ENCODE peak calls at places on chromosome 16, in seven cellular contexts. T is endothelial cell, S is choroid plexus epithelial cell, H is OCI-LY7, F is nephron progenitor cell, Q is GM13977, K is cardiac fibroblast. O is an unnamed sample.

GRCh38 chr16:89367538-89368059 is 122.8 kb downstream of the ANKRD11 start:
- DNase-seq in T (no peak), S (no peak), H (no peak), F (no peak), Q (no peak), K (no peak), O (no peak)

GRCh38 chr16:57470683-57471082 is 8.2 kb downstream of the POLR2C start:
- DNase-seq in T (no peak), S (peak; percentile 66), H (no peak), F (no peak), Q (no peak), K (peak; percentile 81), O (no peak)

GRCh38 chr16:81277681-81278080 is 37.1 kb upstream of the GAN start:
- DNase-seq in T (no peak), S (no peak), H (no peak), F (no peak), Q (no peak), K (no peak), O (no peak)

GRCh38 chr16:27374231-27374793 is 27.7 kb upstream of the IL21R start:
- DNase-seq in T (no peak), S (no peak), H (peak; percentile 58), F (no peak), Q (peak; percentile 47), K (no peak), O (no peak)

GRCh38 chr16:17026600-17027242 is 444.0 kb downstream of the XYLT1 start:
- DNase-seq in T (no peak), S (no peak), H (no peak), F (no peak), Q (peak; percentile 42), K (no peak), O (no peak)

GRCh38 chr16:16915771-16916170 is 536.8 kb downstream of the NPIPA7 start:
- DNase-seq in T (no peak), S (no peak), H (no peak), F (no peak), Q (no peak), K (no peak), O (no peak)

GRCh38 chr16:30894540-30895368 is 877 bp upstream of the BCL7C start:
- DNase-seq in T (no peak), S (no peak), H (no peak), F (no peak), Q (peak; percentile 4), K (peak; percentile 29), O (no peak)

GRCh38 chr16:30119428-30119827 is 3.6 kb downstream of the MAPK3 start:
- DNase-seq in T (no peak), S (no peak), H (no peak), F (no peak), Q (no peak), K (peak; percentile 29), O (no peak)

GRCh38 chr16:22314661-22315626 is 17.7 kb downstream of the POLR3E start:
- DNase-seq in T (no peak), S (no peak), H (no peak), F (no peak), Q (no peak), K (no peak), O (no peak)

GRCh38 chr16:87076950-87077749 is 240.0 kb downstream of the C16orf95 start:
- DNase-seq in T (peak; percentile 79), S (peak; percentile 76), H (peak; percentile 91), F (peak; percentile 67), Q (no peak), K (peak; percentile 66), O (peak; percentile 51)

GRCh38 chr16:10205688-10206087 is 23.5 kb upstream of the GRIN2A start:
- DNase-seq in T (no peak), S (no peak), H (no peak), F (no peak), Q (peak; percentile 39), K (no peak), O (no peak)

GRCh38 chr16:89522287-89522686 is 14.1 kb downstream of the SPG7 start:
- DNase-seq in T (no peak), S (no peak), H (no peak), F (no peak), Q (no peak), K (no peak), O (no peak)

GRCh38 chr16:50864386-50864785 is 122.5 kb downstream of the CYLD start:
- DNase-seq in T (no peak), S (no peak), H (no peak), F (no peak), Q (no peak), K (no peak), O (no peak)

GRCh38 chr16:89324056-89325010 is 106.8 kb downstream of the ZNF778 start:
- DNase-seq in T (no peak), S (peak; percentile 82), H (no peak), F (no peak), Q (peak; percentile 86), K (peak; percentile 57), O (no peak)

GRCh38 chr16:14635394-14636145 is 2.8 kb downstream of the BFAR start:
- DNase-seq in T (no peak), S (no peak), H (no peak), F (no peak), Q (no peak), K (no peak), O (no peak)

GRCh38 chr16:71353736-71354135 is 4.8 kb upstream of the CALB2 start:
- DNase-seq in T (no peak), S (no peak), H (no peak), F (no peak), Q (no peak), K (no peak), O (no peak)

DNA sequence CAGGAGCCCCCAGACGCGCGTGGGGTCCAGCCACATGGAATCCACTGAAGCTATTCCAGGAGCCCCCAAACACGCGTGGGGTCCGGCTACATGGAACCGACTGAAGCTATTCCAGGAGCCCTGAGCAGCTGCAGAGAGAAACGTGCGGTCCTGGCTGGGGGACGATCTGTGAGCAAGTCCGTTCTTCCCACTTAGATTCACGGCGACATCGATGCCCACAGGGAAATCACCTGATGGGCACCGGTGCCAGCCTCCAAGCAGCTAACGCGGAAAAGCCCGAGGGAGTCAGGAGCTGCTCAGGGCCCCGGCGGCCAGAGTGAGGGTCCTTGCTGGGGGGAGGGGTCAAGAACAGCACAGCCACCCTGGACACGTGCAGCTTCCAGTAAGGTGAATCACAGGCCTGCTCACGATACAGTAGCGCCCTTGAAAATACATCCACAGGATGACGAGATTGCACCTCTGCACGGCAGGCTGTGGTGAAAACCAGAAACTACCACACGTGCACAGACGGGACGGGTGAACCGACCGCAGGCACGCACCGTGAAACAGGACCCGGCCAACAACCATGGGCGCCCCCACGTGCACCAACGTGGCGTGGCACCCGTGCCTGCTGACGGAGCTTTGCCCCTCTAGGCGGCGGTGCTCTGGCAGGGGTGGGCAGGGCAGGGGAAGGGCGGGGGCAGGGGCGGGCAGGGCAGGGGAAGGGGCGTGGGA is 77.7 kb upstream of the GNG13 start:
- DNase-seq in T (peak; percentile 47), S (no peak), H (peak; percentile 54), F (peak; percentile 57), Q (no peak), K (no peak), O (no peak)
- TF ChIP-seq CTCF in T (no peak), S (no peak), H (peak; percentile 58), F (peak; percentile 19), Q (no peak), K (no peak), O (no peak)

GRCh38 chr16:68972720-68973119 is 129.4 kb downstream of the TANGO6 start:
- DNase-seq in T (peak; percentile 48), S (peak; percentile 74), H (no peak), F (peak; percentile 37), Q (no peak), K (peak; percentile 79), O (peak; percentile 7)
- TF ChIP-seq CTCF in T (no peak), S (peak; percentile 76), H (no peak), F (no peak), Q (no peak), K (peak; percentile 75), O (peak; percentile 27)

DNA sequence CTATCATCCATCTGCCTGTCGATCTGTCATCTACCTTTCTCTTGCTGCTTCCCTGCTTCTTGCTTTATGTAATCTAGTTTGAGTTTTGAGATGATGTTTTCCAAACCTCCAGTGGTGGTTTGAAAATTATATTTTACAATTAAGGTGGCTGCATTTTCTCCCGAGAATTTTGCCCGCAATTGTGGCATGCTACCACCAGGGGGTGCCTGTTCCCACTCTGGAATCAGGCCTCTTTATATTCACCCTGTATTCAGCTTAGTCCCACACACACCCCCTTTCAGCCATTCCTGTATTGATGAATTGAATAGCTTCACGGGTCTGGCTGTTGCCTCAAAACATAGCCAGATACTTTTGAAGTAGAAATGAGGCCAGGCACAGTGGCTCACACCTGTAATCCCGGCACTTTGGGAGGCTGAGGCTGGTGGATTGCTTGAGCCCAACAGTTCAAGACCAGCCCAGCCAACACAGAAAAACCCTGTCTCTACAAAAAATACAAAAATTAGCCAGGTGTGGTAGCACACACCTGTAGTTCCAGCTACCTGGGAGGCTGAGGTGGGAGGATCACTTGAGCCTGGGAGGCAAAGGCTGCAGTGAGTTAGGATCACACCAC is 3.2 kb downstream of the PRSS22 start:
- DNase-seq in T (no peak), S (no peak), H (peak; percentile 14), F (no peak), Q (peak; percentile 41), K (no peak), O (peak; percentile 26)
- TF ChIP-seq CTCF in T (peak; percentile 94), S (peak; percentile 70), H (peak; percentile 87), F (peak; percentile 48), Q (peak; percentile 36), K (peak; percentile 60), O (peak; percentile 68)

GRCh38 chr16:21001262-21001661 is 100.7 kb downstream of the LYRM1 start:
- DNase-seq in T (peak; percentile 22), S (peak; percentile 33), H (peak; percentile 13), F (peak; percentile 21), Q (peak; percentile 31), K (peak; percentile 30), O (no peak)
- TF ChIP-seq CTCF in T (peak; percentile 50), S (peak; percentile 59), H (peak; percentile 74), F (no peak), Q (peak; percentile 56), K (peak; percentile 48), O (peak; percentile 47)

DNA sequence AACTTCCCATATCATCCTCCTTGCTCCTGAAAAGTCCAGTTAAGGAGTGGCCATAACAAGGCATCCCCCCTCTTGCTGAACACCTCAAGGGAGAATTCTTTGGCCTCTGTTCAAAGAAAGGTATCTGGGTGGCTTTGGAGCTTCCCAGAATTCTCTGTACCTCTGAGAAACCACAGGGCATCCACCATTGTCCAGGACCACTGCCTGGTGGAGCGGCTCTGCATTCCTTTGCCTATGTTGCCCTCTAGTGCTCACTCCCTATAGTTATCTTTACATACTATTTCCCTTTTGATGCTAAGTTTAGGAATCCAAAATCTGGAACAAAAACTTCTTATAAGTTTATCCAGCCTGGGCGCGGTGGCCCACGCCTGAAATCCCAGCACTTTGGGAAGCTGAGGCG is 30.3 kb downstream of the CHD9NB start:
- DNase-seq in T (peak; percentile 52), S (peak; percentile 68), H (peak; percentile 25), F (peak; percentile 60), Q (peak; percentile 46), K (peak; percentile 70), O (peak; percentile 47)
- TF ChIP-seq CTCF in T (peak; percentile 43), S (peak; percentile 79), H (peak; percentile 69), F (peak; percentile 68), Q (peak; percentile 53), K (peak; percentile 54), O (peak; percentile 84)

O was measured in neural crest cell.